ENCODE peak calls at places on chromosomes 3 and 15, in five cellular contexts. O is WTC11, D is IMR-90, Q is neural progenitor cell, E is testis. M is an unnamed sample.

GRCh38 chr3:1847571-1847970 is 251.1 kb upstream of the CNTN4 start:
- DNase-seq in O (no peak), D (no peak), Q (no peak), E (no peak), M (no peak)

GRCh38 chr3:116155830-116156229 is 289.5 kb downstream of the LSAMP start:
- DNase-seq in O (no peak), D (peak; percentile 26), Q (peak; percentile 4), E (no peak), M (no peak)

GRCh38 chr3:149353581-149354184 is 20.2 kb upstream of the TM4SF18 start:
- DNase-seq in O (no peak), D (no peak), Q (no peak), E (no peak), M (peak; percentile 20)

GRCh38 chr15:77032647-77033416 is 37.9 kb downstream of the PSTPIP1 start:
- DNase-seq in O (peak; percentile 6), D (no peak), Q (no peak), E (peak; percentile 7), M (no peak)

GRCh38 chr3:32373844-32374243 is 17.8 kb upstream of the CMTM7 start:
- DNase-seq in O (no peak), D (no peak), Q (no peak), E (no peak), M (no peak)

GRCh38 chr3:102979682-102980378 is 545.0 kb downstream of the ZPLD1 start:
- DNase-seq in O (no peak), D (peak; percentile 84), Q (no peak), E (peak; percentile 57), M (peak; percentile 96)

GRCh38 chr3:117756580-117756979 is 1047.0 kb downstream of the TUSC7 start:
- DNase-seq in O (no peak), D (peak; percentile 15), Q (peak; percentile 29), E (no peak), M (peak; percentile 67)

GRCh38 chr3:17639257-17639656 is 103.2 kb downstream of the TBC1D5 start:
- DNase-seq in O (no peak), D (peak; percentile 82), Q (no peak), E (no peak), M (no peak)

GRCh38 chr3:27185231-27185989 is 183.8 kb downstream of the NEK10 start:
- DNase-seq in O (no peak), D (no peak), Q (no peak), E (no peak), M (no peak)

GRCh38 chr3:9955611-9956352 is 3.6 kb upstream of the PRRT3 start:
- DNase-seq in O (no peak), D (no peak), Q (no peak), E (no peak), M (no peak)

GRCh38 chr3:150268426-150269321 is 139.4 kb upstream of the TSC22D2 start:
- DNase-seq in O (no peak), D (peak; percentile 66), Q (no peak), E (no peak), M (no peak)

GRCh38 chr15:35626984-35627383 is 81.0 kb upstream of the DPH6 start:
- DNase-seq in O (no peak), D (no peak), Q (no peak), E (no peak), M (no peak)

GRCh38 chr15:31396881-31397560 is 70.4 kb downstream of the KLF13 start:
- DNase-seq in O (peak; percentile 96), D (peak; percentile 26), Q (peak; percentile 92), E (peak; percentile 87), M (peak; percentile 85)

GRCh38 chr15:31469801-31470545 is 143.3 kb downstream of the KLF13 start:
- DNase-seq in O (no peak), D (no peak), Q (no peak), E (no peak), M (no peak)

GRCh38 chr3:65174713-65175112 is 486.9 kb upstream of the ADAMTS9 start:
- DNase-seq in O (no peak), D (no peak), Q (no peak), E (peak; percentile 21), M (no peak)

GRCh38 chr15:90959894-90960293 is 5.2 kb downstream of the RCCD1 start:
- DNase-seq in O (no peak), D (peak; percentile 18), Q (no peak), E (no peak), M (peak; percentile 86)

GRCh38 chr15:95409924-95410323 is 920.6 kb upstream of the NR2F2 start:
- DNase-seq in O (no peak), D (peak; percentile 32), Q (no peak), E (no peak), M (no peak)

GRCh38 chr3:132561003-132561402 is 36.1 kb upstream of the ACKR4 start:
- DNase-seq in O (no peak), D (no peak), Q (peak; percentile 41), E (no peak), M (no peak)

GRCh38 chr3:175163686-175164085 is 304.6 kb downstream of the NAALADL2 start:
- DNase-seq in O (no peak), D (no peak), Q (no peak), E (no peak), M (no peak)

GRCh38 chr3:71983694-71984093 is 198.7 kb upstream of the PROK2 start:
- DNase-seq in O (no peak), D (no peak), Q (no peak), E (no peak), M (no peak)

DNA sequence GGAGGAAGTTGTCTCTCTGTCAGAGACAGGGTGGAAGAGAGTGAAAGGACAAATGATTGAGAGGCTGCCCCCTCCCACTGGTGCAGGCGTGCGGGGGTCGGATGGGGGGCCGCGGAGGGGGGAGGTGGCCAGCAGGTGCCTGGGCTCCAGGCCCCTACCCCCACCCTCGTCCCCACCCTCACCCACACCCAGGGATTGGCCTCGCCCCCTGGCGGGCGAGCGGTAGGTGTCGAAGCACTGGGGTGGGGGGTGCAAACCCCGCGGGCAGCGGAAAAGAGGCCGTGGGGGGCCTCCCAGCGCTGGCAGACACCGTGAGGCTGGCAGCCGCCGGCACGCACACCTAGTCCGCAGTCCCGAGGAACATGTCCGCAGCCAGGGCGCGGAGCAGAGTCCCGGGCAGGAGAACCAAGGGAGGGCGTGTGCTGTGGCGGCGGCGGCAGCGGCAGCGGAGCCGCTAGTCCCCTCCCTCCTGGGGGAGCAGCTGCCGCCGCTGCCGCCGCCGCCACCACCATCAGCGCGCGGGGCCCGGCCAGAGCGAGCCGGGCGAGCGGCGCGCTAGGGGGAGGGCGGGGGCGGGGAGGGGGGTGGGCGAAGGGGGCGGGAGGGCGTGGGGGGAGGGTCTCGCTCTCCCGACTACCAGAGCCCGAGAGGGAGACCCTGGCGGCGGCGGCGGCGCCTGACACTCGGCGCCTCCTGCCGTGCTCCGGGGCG is at the start of gene KAT2B:
- DNase-seq in O (peak; percentile 61), D (peak; percentile 26), Q (peak; percentile 92), E (peak; percentile 85), M (peak; percentile 75)
- TF ChIP-seq CTCF in O (no peak), D (peak; percentile 46), Q (peak; percentile 63), E (peak; percentile 70), M (peak; percentile 70)

GRCh38 chr3:111012388-111013248 is 59.0 kb upstream of the NECTIN3 start:
- DNase-seq in O (peak; percentile 40), D (no peak), Q (peak; percentile 52), E (no peak), M (no peak)
- TF ChIP-seq CTCF in O (no peak), D (no peak), Q (peak; percentile 61), E (no peak), M (peak; percentile 26)

GRCh38 chr3:127342735-127343134 is 54.9 kb upstream of the PRR20G start:
- DNase-seq in O (peak; percentile 39), D (no peak), Q (peak; percentile 59), E (no peak), M (no peak)
- TF ChIP-seq CTCF in O (peak; percentile 21), D (no peak), Q (peak; percentile 59), E (no peak), M (no peak)

GRCh38 chr15:39628131-39628482 is 47.2 kb downstream of the THBS1 start:
- DNase-seq in O (no peak), D (no peak), Q (no peak), E (no peak), M (peak; percentile 42)

GRCh38 chr15:39629376-39629775 is 48.5 kb downstream of the THBS1 start:
- DNase-seq in O (no peak), D (peak; percentile 43), Q (no peak), E (no peak), M (no peak)

GRCh38 chr15:39629906-39630305 is 49.0 kb downstream of the THBS1 start:
- DNase-seq in O (no peak), D (no peak), Q (no peak), E (no peak), M (no peak)

GRCh38 chr15:39628821-39629220 is 47.9 kb downstream of the THBS1 start:
- DNase-seq in O (no peak), D (peak; percentile 10), Q (no peak), E (no peak), M (no peak)

DNA sequence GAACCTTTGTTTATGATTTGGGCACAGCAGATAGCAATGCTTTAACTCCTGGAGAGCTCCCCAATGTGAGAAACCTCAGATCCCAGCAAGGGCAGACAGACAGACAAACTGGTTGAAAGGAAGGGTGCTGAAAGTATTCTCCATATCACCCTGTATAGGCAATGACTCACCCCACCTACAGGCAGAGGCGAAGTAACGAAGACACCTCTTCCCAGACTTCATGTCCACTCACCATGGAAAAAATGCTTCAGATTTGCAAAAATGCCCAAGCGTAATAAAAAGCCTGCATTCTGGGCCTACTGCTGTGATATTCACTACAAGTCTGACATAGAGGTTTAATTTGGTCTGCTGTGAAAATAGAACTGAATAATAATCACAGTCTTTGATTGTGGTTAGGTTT is 50.5 kb downstream of the THBS1 start:
- DNase-seq in O (no peak), D (peak; percentile 45), Q (no peak), E (no peak), M (no peak)
- TF ChIP-seq CTCF in O (no peak), D (no peak), Q (no peak), E (no peak), M (no peak)

GRCh38 chr15:51692154-51692553 is 10.9 kb downstream of the SCG3 start:
- DNase-seq in O (no peak), D (no peak), Q (no peak), E (no peak), M (no peak)

GRCh38 chr15:51687565-51687964 is 6.3 kb downstream of the SCG3 start:
- DNase-seq in O (no peak), D (no peak), Q (no peak), E (no peak), M (no peak)

DNA sequence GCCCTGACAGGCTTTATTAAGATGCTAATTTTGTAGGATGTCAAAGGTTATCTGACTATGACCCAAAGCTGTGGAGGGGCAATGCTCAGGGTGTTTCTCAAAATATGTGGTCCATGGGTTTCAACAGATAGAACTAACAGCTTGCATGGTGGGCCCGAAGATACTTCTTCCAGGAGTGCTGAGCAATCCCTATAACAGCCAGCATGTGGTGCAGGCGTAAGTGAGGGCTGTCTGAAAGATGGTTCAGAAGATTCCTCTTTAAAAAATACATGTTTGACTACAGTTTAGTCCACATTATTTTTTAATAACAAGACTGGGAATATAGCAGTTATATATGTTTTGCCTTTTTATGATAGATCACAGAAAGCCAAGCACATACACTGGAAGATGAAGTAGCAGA is 7.6 kb downstream of the SCG3 start:
- DNase-seq in O (no peak), D (peak; percentile 7), Q (no peak), E (no peak), M (no peak)
- TF ChIP-seq CTCF in O (no peak), D (peak; percentile 23), Q (no peak), E (no peak), M (peak; percentile 24)

GRCh38 chr3:49607796-49608195 is 53.5 kb downstream of the BSN start:
- DNase-seq in O (no peak), D (no peak), Q (no peak), E (no peak), M (no peak)
- TF ChIP-seq CTCF in O (no peak), D (no peak), Q (peak; percentile 26), E (peak; percentile 38), M (no peak)

GRCh38 chr3:69309810-69310209 is 76.1 kb downstream of the FRMD4B start:
- DNase-seq in O (no peak), D (peak; percentile 26), Q (peak; percentile 46), E (no peak), M (no peak)
- TF ChIP-seq CTCF in O (no peak), D (peak; percentile 28), Q (peak; percentile 51), E (peak; percentile 52), M (peak; percentile 29)

M was measured in adrenal gland.